ENCODE peak calls at places on chromosomes 12 and 14, in five cellular contexts. One of them, this sample, is unnamed.

GRCh38 chr12:26555139-26555538 is 277.9 kb downstream of the ITPR2 start:
- DNase-seq in heart left ventricle: no peak
- DNase-seq in thyroid gland: no peak
- DNase-seq in H54: no peak
- DNase-seq in body of pancreas: no peak
- DNase-seq in this sample: no peak

GRCh38 chr14:26255213-26255612 is 342.6 kb downstream of the NOVA1 start:
- DNase-seq in heart left ventricle: no peak
- DNase-seq in H54: no peak
- DNase-seq in body of pancreas: no peak
- DNase-seq in thyroid gland: no peak
- DNase-seq in this sample: no peak

GRCh38 chr12:65778268-65779090 is 45.8 kb upstream of the HMGA2 start:
- DNase-seq in H54: no peak
- DNase-seq in thyroid gland: no peak
- DNase-seq in heart left ventricle: no peak
- DNase-seq in body of pancreas: no peak
- DNase-seq in this sample: no peak

GRCh38 chr14:97788364-97788763 is 991.2 kb downstream of the VRK1 start:
- DNase-seq in thyroid gland: no peak
- DNase-seq in body of pancreas: no peak
- DNase-seq in H54: no peak
- DNase-seq in heart left ventricle: no peak
- DNase-seq in this sample: no peak

GRCh38 chr12:40587416-40587815 is 104.8 kb upstream of the CNTN1 start:
- DNase-seq in H54: no peak
- DNase-seq in heart left ventricle: no peak
- DNase-seq in thyroid gland: no peak
- DNase-seq in body of pancreas: no peak
- DNase-seq in this sample: no peak

GRCh38 chr12:114982760-114983159 is 298.8 kb upstream of the TBX3 start:
- DNase-seq in thyroid gland: no peak
- DNase-seq in body of pancreas: no peak
- DNase-seq in heart left ventricle: no peak
- DNase-seq in H54: no peak
- DNase-seq in this sample: no peak

GRCh38 chr12:110869803-110870202 is 23.0 kb downstream of the CCDC63 start:
- DNase-seq in thyroid gland: no peak
- DNase-seq in heart left ventricle: no peak
- DNase-seq in body of pancreas: no peak
- DNase-seq in H54: no peak
- DNase-seq in this sample: no peak

GRCh38 chr14:88872976-88873375 is 48.5 kb downstream of the TTC8 start:
- DNase-seq in body of pancreas: no peak
- DNase-seq in heart left ventricle: no peak
- DNase-seq in thyroid gland: no peak
- DNase-seq in H54: no peak
- DNase-seq in this sample: no peak

GRCh38 chr12:39006286-39006685 is 100.9 kb upstream of the CPNE8 start:
- DNase-seq in H54: no peak
- DNase-seq in body of pancreas: no peak
- DNase-seq in thyroid gland: no peak
- DNase-seq in heart left ventricle: no peak
- DNase-seq in this sample: no peak

GRCh38 chr12:19799886-19800602 is 360.8 kb downstream of the AEBP2 start:
- DNase-seq in body of pancreas: no peak
- DNase-seq in thyroid gland: no peak
- DNase-seq in H54: no peak
- DNase-seq in heart left ventricle: no peak
- DNase-seq in this sample: no peak

GRCh38 chr14:53638966-53639365 is 317.7 kb downstream of the BMP4 start:
- DNase-seq in body of pancreas: no peak
- DNase-seq in H54: no peak
- DNase-seq in thyroid gland: no peak
- DNase-seq in heart left ventricle: no peak
- DNase-seq in this sample: no peak

GRCh38 chr14:86787782-86788181 is 1205.2 kb downstream of the GALC start:
- DNase-seq in heart left ventricle: no peak
- DNase-seq in thyroid gland: no peak
- DNase-seq in H54: no peak
- DNase-seq in body of pancreas: no peak
- DNase-seq in this sample: no peak

GRCh38 chr12:44286336-44286735 is 450.5 kb downstream of the TMEM117 start:
- DNase-seq in H54: no peak
- DNase-seq in body of pancreas: no peak
- DNase-seq in heart left ventricle: no peak
- DNase-seq in thyroid gland: no peak
- DNase-seq in this sample: no peak

GRCh38 chr14:61145258-61145902 is 135.8 kb downstream of the TMEM30B start:
- DNase-seq in H54: no peak
- DNase-seq in heart left ventricle: no peak
- DNase-seq in thyroid gland: no peak
- DNase-seq in body of pancreas: no peak
- DNase-seq in this sample: no peak

GRCh38 chr12:112945515-112945914 is 7.2 kb downstream of the OAS3 start:
- DNase-seq in body of pancreas: no peak
- DNase-seq in H54: no peak
- DNase-seq in heart left ventricle: no peak
- DNase-seq in thyroid gland: no peak
- DNase-seq in this sample: no peak

GRCh38 chr12:27821259-27821973 is 41.4 kb upstream of the MANSC4 start:
- DNase-seq in thyroid gland: peak
- DNase-seq in H54: peak
- DNase-seq in heart left ventricle: no peak
- DNase-seq in body of pancreas: peak
- DNase-seq in this sample: no peak

GRCh38 chr14:23562822-23563472 is 4.6 kb downstream of the AP1G2 start:
- DNase-seq in body of pancreas: peak
- DNase-seq in heart left ventricle: no peak
- DNase-seq in H54: no peak
- DNase-seq in thyroid gland: peak
- DNase-seq in this sample: no peak

GRCh38 chr12:10354071-10354470 is 35.8 kb downstream of the KLRK1 start:
- DNase-seq in H54: no peak
- DNase-seq in body of pancreas: no peak
- DNase-seq in heart left ventricle: no peak
- DNase-seq in thyroid gland: no peak
- DNase-seq in this sample: no peak

GRCh38 chr12:55703976-55704761 is 3.5 kb downstream of the ITGA7 start:
- DNase-seq in heart left ventricle: peak
- DNase-seq in H54: no peak
- DNase-seq in body of pancreas: no peak
- DNase-seq in thyroid gland: no peak
- DNase-seq in this sample: no peak

GRCh38 chr14:97212399-97212798 is 415.2 kb downstream of the VRK1 start:
- DNase-seq in H54: no peak
- DNase-seq in body of pancreas: no peak
- DNase-seq in heart left ventricle: no peak
- DNase-seq in thyroid gland: no peak
- DNase-seq in this sample: no peak

GRCh38 chr12:30257614-30258013 is 438.1 kb downstream of the IPO8 start:
- DNase-seq in H54: no peak
- DNase-seq in heart left ventricle: no peak
- DNase-seq in body of pancreas: no peak
- DNase-seq in thyroid gland: no peak
- DNase-seq in this sample: no peak

GRCh38 chr12:49823951-49824350 is 4.3 kb downstream of the NCKAP5L start:
- DNase-seq in thyroid gland: no peak
- DNase-seq in body of pancreas: no peak
- DNase-seq in H54: no peak
- DNase-seq in heart left ventricle: no peak
- DNase-seq in this sample: peak

GRCh38 chr14:89493877-89494634 is 77.0 kb upstream of the FOXN3 start:
- DNase-seq in thyroid gland: no peak
- DNase-seq in H54: no peak
- DNase-seq in body of pancreas: peak
- DNase-seq in heart left ventricle: no peak
- DNase-seq in this sample: peak

GRCh38 chr12:114343585-114343984 is 62.4 kb downstream of the TBX5 start:
- DNase-seq in thyroid gland: no peak
- DNase-seq in H54: no peak
- DNase-seq in body of pancreas: no peak
- DNase-seq in heart left ventricle: no peak
- DNase-seq in this sample: no peak

GRCh38 chr14:30291216-30291615 is 267.7 kb upstream of the G2E3 start:
- DNase-seq in heart left ventricle: no peak
- DNase-seq in body of pancreas: no peak
- DNase-seq in H54: no peak
- DNase-seq in thyroid gland: peak
- DNase-seq in this sample: no peak

GRCh38 chr12:71392521-71393145 is 47.0 kb upstream of the LGR5 start:
- DNase-seq in thyroid gland: no peak
- DNase-seq in H54: peak
- DNase-seq in body of pancreas: peak
- DNase-seq in heart left ventricle: no peak
- DNase-seq in this sample: no peak

GRCh38 chr12:21695896-21696295 is 38.3 kb upstream of the LDHB start:
- DNase-seq in thyroid gland: no peak
- DNase-seq in heart left ventricle: no peak
- DNase-seq in body of pancreas: no peak
- DNase-seq in H54: no peak
- DNase-seq in this sample: no peak

DNA sequence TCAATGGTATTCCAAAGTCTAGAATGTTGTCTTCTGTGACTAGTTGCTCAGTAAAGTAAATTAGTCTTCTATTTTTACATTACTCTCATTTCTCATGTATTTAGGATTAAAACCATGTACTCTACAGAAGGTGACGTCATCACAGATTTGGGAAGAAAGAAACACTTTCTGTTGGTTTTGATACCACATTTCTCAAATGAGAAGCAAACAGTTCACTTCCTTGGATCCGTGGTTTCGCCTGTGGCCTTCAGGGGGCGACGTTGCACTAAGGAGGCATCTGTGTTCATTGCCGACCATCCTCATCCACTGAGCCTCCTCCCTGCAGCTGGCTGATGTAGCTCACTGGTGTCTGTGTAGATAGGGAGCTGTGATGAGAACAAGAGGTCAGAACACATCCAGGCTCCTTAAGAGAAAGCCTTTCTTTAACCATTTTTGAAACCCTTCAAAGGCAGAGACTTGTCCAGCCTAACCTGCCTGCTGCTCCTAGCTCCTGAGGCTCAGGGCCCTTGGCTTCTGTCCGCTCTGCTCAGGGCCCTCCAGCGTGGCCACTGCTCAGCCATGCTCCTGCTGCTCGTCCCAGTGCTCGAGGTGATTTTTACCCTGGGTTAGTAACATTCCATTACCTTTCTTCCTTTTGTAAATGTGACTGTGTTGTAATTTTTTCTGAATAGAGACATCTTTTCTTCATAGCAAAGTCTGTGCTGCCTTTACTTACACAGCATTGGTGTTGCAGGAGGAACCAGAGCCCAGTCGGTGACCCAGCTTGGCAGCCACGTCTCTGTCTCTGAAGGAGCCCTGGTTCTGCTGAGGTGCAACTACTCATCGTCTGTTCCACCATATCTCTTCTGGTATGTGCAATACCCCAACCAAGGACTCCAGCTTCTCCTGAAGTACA is 220.6 kb upstream of the OR4E1 start:
- DNase-seq in H54: no peak
- DNase-seq in body of pancreas: no peak
- DNase-seq in heart left ventricle: no peak
- DNase-seq in thyroid gland: peak
- DNase-seq in this sample: no peak
- TF ChIP-seq POLR2A in H54: no peak
- TF ChIP-seq POLR2A in body of pancreas: no peak
- TF ChIP-seq POLR2A in heart left ventricle: no peak
- TF ChIP-seq POLR2A in thyroid gland: no peak
- TF ChIP-seq POLR2A in this sample: no peak

DNA sequence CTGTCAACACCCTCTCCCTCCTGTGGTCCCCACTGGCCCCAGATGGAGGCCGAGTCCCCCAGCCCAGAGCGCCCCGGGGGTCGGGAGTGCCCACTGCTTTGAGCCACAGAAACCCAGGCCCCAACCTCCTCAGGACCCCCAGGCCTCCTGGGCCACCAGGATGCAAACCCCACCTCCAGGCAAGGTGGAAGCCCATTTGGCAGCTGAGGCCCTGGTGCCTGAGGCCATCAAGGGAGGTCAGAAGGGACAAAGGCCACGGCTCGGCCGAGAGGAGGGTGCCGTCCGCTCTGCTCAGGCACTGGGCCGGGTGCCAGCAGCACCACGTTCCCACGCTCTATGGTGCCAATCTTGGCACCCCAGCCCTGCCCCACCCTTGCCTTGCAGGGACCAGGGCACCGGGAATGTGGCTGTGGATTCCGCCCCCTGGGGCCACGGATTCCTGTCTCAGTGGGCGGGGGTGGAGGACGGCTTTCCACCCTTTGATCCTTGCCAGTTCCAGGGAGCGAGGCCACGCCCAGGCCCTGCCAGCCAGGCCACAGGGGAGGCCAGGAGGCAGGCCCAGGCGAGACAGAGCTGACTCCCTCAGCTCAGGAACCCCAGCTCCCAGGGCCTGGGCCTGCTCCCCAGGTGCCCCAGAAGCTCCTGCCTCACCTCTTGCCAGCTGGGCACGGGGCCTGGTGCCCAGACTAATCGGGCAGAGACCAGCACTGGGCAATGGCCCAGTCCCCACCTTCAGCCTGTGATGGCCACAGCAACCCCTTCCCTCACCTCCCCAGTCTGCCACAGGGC is 26.3 kb upstream of the GPR132 start:
- DNase-seq in thyroid gland: peak
- DNase-seq in H54: peak
- DNase-seq in heart left ventricle: peak
- DNase-seq in body of pancreas: peak
- DNase-seq in this sample: peak
- TF ChIP-seq POLR2A in thyroid gland: no peak
- TF ChIP-seq POLR2A in H54: peak
- TF ChIP-seq POLR2A in heart left ventricle: no peak
- TF ChIP-seq POLR2A in body of pancreas: peak
- TF ChIP-seq POLR2A in this sample: peak

DNA sequence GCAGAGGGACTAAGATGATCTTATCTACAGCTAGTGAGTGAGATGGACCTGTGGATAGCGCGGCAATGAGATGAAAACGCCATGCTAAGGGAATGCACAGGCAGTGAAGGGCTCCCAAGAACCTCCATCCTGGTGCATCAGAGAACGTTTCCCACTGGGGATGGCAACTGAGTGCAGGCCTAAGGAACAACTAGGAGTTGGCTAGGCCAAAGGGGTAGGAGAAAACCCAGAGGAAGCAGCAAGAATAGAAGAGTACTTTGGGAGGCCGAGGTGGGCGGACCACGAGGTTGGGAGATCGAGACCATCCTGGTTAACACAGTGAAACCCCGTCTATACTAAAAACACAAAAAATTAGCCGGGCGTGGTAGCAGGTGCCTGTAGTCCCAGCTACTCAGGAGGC is 24.6 kb upstream of the BATF start:
- DNase-seq in heart left ventricle: no peak
- DNase-seq in body of pancreas: no peak
- DNase-seq in thyroid gland: no peak
- DNase-seq in H54: no peak
- DNase-seq in this sample: no peak
- TF ChIP-seq POLR2A in heart left ventricle: no peak
- TF ChIP-seq POLR2A in body of pancreas: no peak
- TF ChIP-seq POLR2A in thyroid gland: no peak
- TF ChIP-seq POLR2A in H54: no peak
- TF ChIP-seq POLR2A in this sample: no peak

GRCh38 chr12:116402163-116402939 is 124.9 kb upstream of the MED13L start:
- DNase-seq in H54: no peak
- DNase-seq in thyroid gland: no peak
- DNase-seq in heart left ventricle: no peak
- DNase-seq in body of pancreas: no peak
- DNase-seq in this sample: no peak
- TF ChIP-seq POLR2A in H54: no peak
- TF ChIP-seq POLR2A in thyroid gland: no peak
- TF ChIP-seq POLR2A in heart left ventricle: no peak
- TF ChIP-seq POLR2A in body of pancreas: no peak
- TF ChIP-seq POLR2A in this sample: no peak

GRCh38 chr14:36450550-36450949 is 69.5 kb downstream of the NKX2-1 start:
- DNase-seq in thyroid gland: no peak
- DNase-seq in heart left ventricle: no peak
- DNase-seq in H54: no peak
- DNase-seq in body of pancreas: no peak
- DNase-seq in this sample: no peak
- TF ChIP-seq POLR2A in thyroid gland: no peak
- TF ChIP-seq POLR2A in heart left ventricle: no peak
- TF ChIP-seq POLR2A in H54: no peak
- TF ChIP-seq POLR2A in body of pancreas: no peak
- TF ChIP-seq POLR2A in this sample: no peak

This sample was measured in right lobe of liver.